ENCODE peak calls at places on chromosomes 2 and 18, in five cellular contexts. I is K562, G is GM12878, B is HepG2, L is GM23338. X is an unnamed sample.

GRCh38 chr2:54952425-54952824 is 97.8 kb downstream of the RTN4 start:
- DNase-seq in L (no peak), B (no peak), G (no peak), I (peak; percentile 75), X (no peak)

GRCh38 chr2:23788100-23788499 is 138.8 kb downstream of the ATAD2B start:
- DNase-seq in G (peak; percentile 13), I (no peak), L (no peak), B (no peak), X (no peak)

GRCh38 chr2:219247678-219248642 is 2.7 kb downstream of the STK16 start:
- DNase-seq in I (peak; percentile 9), L (peak; percentile 54), G (no peak), B (no peak), X (no peak)

GRCh38 chr2:128304715-128305554 is 13.7 kb downstream of the HS6ST1 start:
- DNase-seq in I (peak; percentile 75), G (no peak), L (peak; percentile 77), B (peak; percentile 76), X (no peak)

GRCh38 chr2:15758779-15759343 is 167.2 kb downstream of the DDX1 start:
- DNase-seq in B (no peak), L (no peak), I (no peak), G (no peak), X (peak; percentile 14)

GRCh38 chr2:14815201-14815600 is 182.7 kb downstream of the LRATD1 start:
- DNase-seq in I (no peak), G (no peak), L (no peak), B (no peak), X (no peak)

GRCh38 chr2:88212251-88212790 is 42.2 kb downstream of the THNSL2 start:
- DNase-seq in I (peak; percentile 20), L (peak; percentile 86), G (no peak), B (peak; percentile 90), X (no peak)

GRCh38 chr2:120108049-120108448 is 95.2 kb downstream of the EPB41L5 start:
- DNase-seq in I (no peak), G (no peak), L (no peak), B (no peak), X (no peak)

GRCh38 chr18:23226930-23227728 is 91.8 kb downstream of the CABLES1 start:
- DNase-seq in L (no peak), G (no peak), B (no peak), I (no peak), X (no peak)

GRCh38 chr2:231988179-231988866 is 26.8 kb downstream of the DIS3L2 start:
- DNase-seq in B (no peak), G (no peak), I (no peak), L (no peak), X (no peak)

GRCh38 chr2:86068098-86069047 is 37.3 kb downstream of the POLR1A start:
- DNase-seq in I (no peak), G (no peak), L (no peak), B (no peak), X (no peak)

GRCh38 chr2:1226766-1227165 is 186.5 kb upstream of the TPO start:
- DNase-seq in I (no peak), G (no peak), L (no peak), B (no peak), X (no peak)

GRCh38 chr18:69943021-69943420 is 4.7 kb downstream of the CD226 start:
- DNase-seq in I (no peak), B (no peak), L (peak; percentile 21), G (no peak), X (no peak)

GRCh38 chr2:54558188-54558975 is 102.3 kb downstream of the SPTBN1 start:
- DNase-seq in I (peak; percentile 76), G (no peak), B (peak; percentile 78), L (peak; percentile 90), X (peak; percentile 71)

GRCh38 chr2:181886192-181886591 is 5.3 kb upstream of the ITPRID2 start:
- DNase-seq in I (no peak), B (no peak), G (no peak), L (no peak), X (no peak)

GRCh38 chr2:99337931-99338580 is 867 bp downstream of the EIF5B start:
- DNase-seq in I (no peak), G (no peak), B (peak; percentile 16), L (peak; percentile 28), X (no peak)

GRCh38 chr2:190123956-190124355 is 61.4 kb upstream of the MSTN start:
- DNase-seq in I (no peak), B (no peak), L (no peak), G (no peak), X (no peak)

GRCh38 chr18:79439201-79440023 is 43.7 kb downstream of the NFATC1 start:
- DNase-seq in B (no peak), L (no peak), I (peak; percentile 24), G (no peak), X (no peak)

GRCh38 chr2:112077814-112078213 is 22.7 kb downstream of the TMEM87B start:
- DNase-seq in G (no peak), B (no peak), I (no peak), L (peak; percentile 27), X (no peak)

GRCh38 chr2:160379399-160379798 is 114.2 kb downstream of the RBMS1 start:
- DNase-seq in I (no peak), B (no peak), L (no peak), G (no peak), X (no peak)

GRCh38 chr2:70248810-70249438 is 496 bp upstream of the TIA1 start:
- DNase-seq in I (no peak), B (peak; percentile 88), L (peak; percentile 84), G (no peak), X (peak; percentile 97)

GRCh38 chr2:46657042-46657504 is 177.7 kb downstream of the TMEM247 start:
- DNase-seq in I (peak; percentile 17), G (no peak), B (peak; percentile 49), L (peak; percentile 85), X (no peak)

GRCh38 chr2:72112421-72112820 is 35.2 kb downstream of the CYP26B1 start:
- DNase-seq in G (no peak), L (no peak), B (no peak), I (no peak), X (no peak)

GRCh38 chr2:102473020-102473419 is at the start of gene SLC9A4:
- DNase-seq in B (peak; percentile 52), L (peak; percentile 81), I (peak; percentile 25), G (no peak), X (no peak)

GRCh38 chr2:45261746-45262145 is 252.5 kb upstream of the SIX2 start:
- DNase-seq in I (no peak), L (no peak), G (no peak), B (no peak), X (no peak)

GRCh38 chr2:45265336-45265735 is 256.1 kb upstream of the SIX2 start:
- DNase-seq in I (no peak), B (no peak), L (no peak), G (no peak), X (no peak)

GRCh38 chr2:45267062-45267702 is 257.9 kb upstream of the SIX2 start:
- DNase-seq in L (no peak), I (no peak), G (no peak), B (peak; percentile 33), X (no peak)

GRCh38 chr2:45263147-45263546 is 253.9 kb upstream of the SIX2 start:
- DNase-seq in B (no peak), I (no peak), L (no peak), G (no peak), X (peak; percentile 35)

GRCh38 chr2:45264227-45265225 is 255.3 kb upstream of the SIX2 start:
- DNase-seq in I (no peak), L (peak; percentile 18), B (no peak), G (no peak), X (no peak)
- TF ChIP-seq CREB1 in I (no peak), L (no peak), B (no peak), G (no peak), X (no peak)

DNA sequence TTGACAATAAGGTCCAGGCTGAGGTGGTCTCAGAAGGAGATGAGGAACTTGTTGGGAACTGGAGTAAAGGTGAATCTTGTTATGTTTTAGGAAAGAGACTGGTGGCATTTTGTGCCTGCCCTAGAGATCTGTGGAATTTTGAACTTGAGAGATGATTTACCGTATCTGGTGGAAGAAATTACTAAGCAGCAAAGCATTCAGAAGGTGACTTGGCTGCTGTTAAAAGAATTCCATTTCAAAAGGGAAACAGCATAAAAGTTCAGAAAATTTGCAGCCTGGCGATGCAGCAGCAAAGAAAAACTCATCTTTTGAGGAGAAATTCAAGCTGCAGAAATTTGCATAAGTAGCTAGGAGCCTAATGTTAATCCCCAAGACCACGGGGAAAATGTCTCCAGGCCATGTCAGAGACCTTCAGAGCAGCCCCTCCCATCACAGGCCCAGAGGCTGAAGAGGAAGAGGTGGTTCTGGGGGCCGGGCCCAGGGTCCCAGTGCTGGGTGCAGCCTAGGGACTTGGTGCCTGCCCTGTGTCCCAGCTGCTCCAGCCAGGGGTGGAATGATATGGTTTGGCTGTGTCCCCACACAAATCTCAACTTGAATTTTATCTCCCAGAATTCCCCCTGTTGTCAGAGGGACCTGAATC is 73.5 kb downstream of the FIGN start:
- DNase-seq in B (no peak), L (no peak), I (no peak), G (no peak), X (no peak)
- TF ChIP-seq POLR2AphosphoS5 in B (no peak), L (no peak), I (no peak), G (no peak), X (no peak)

GRCh38 chr18:8339958-8340357 is 269.3 kb upstream of the RAB12 start:
- DNase-seq in G (no peak), I (no peak), B (no peak), L (no peak), X (no peak)

GRCh38 chr18:8337216-8337615 is 272.0 kb upstream of the RAB12 start:
- DNase-seq in L (no peak), B (no peak), I (no peak), G (no peak), X (no peak)

GRCh38 chr18:8341481-8342230 is 267.6 kb upstream of the RAB12 start:
- DNase-seq in L (peak; percentile 20), I (no peak), G (no peak), B (peak; percentile 97), X (no peak)
- TF ChIP-seq CREB1 in L (no peak), I (no peak), G (no peak), B (no peak), X (no peak)

GRCh38 chr2:200337621-200338020 is 31.1 kb downstream of the SPATS2L start:
- DNase-seq in I (no peak), B (no peak), G (no peak), L (no peak), X (no peak)

GRCh38 chr2:200340527-200341224 is 34.2 kb downstream of the SPATS2L start:
- DNase-seq in I (no peak), L (no peak), B (no peak), G (no peak), X (no peak)

GRCh38 chr2:200338692-200339091 is 32.2 kb downstream of the SPATS2L start:
- DNase-seq in B (peak; percentile 30), I (no peak), L (no peak), G (no peak), X (no peak)

GRCh38 chr2:200335657-200336056 is 29.2 kb downstream of the SPATS2L start:
- DNase-seq in B (peak; percentile 31), G (no peak), I (no peak), L (no peak), X (no peak)

DNA sequence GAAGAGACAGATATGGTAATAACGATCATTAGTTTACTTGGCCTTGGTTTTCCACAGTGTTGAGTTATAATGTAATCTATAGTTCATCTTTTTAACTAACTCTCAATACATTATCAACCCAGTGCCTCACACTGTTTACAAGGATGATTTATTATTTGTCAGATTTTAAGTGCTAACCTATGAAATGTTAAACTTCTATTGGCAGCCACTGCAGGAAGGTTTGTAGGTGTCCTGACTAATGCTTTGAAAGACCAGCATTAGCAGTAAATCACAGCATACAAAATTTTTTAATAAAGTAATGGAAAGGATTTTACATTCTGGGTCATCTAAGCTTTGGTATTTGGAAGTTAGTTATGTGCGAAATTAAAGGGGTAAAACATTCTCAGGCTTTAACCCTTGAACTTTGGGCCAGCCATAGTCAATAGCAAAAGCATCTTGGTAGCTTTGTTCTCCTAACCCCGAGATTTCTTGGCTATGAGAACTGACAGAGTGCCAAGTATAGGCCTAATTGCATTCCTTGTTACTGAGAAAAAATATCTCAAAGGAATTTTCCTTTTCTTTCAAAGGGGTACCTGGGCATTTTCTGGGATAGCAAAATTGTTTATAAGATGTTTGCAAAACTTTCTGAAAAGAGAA is 30.6 kb downstream of the SPATS2L start:
- DNase-seq in G (no peak), I (no peak), B (no peak), L (no peak), X (no peak)
- TF ChIP-seq POLR2AphosphoS5 in G (no peak), I (no peak), B (no peak), L (no peak), X (no peak)